ENCODE peak calls at places on chromosomes 4 and X, in ten cellular contexts. E is MM.1S; N is hepatocyte; P is H9; H is upper lobe of right lung; S is ovary; K is CD4-positive, CD25-positive, alpha-beta regulatory T cell; D is breast epithelium; L is PC-3; A is body of pancreas. F is an unnamed sample. For H3K4me1, the result is how much of the 10 kb centered on the place peaks cover.

GRCh38 chr4:168920438-168921081 is 89.5 kb downstream of the CBR4 start:
- DNase-seq in H (no peak), E (no peak), A (no peak), N (no peak), L (no peak), P (no peak), K (no peak), D (no peak), S (no peak), F (peak)

GRCh38 chrX:80876877-80877276 is 67.2 kb upstream of the BRWD3 start:
- DNase-seq in E (peak), S (no peak), N (peak), L (peak), H (no peak), P (no peak), A (no peak), D (no peak), K (peak), F (no peak)

GRCh38 chr4:95129708-95130343 is 372.1 kb downstream of the BMPR1B start:
- DNase-seq in D (no peak), P (no peak), L (peak), N (peak), E (no peak), A (peak), K (no peak), S (no peak), H (no peak), F (no peak)

GRCh38 chrX:154918060-154918483 is 31.9 kb downstream of the F8A1 start:
- DNase-seq in L (peak), K (peak), N (peak), A (peak), E (peak), S (peak), P (peak), H (no peak), D (peak), F (peak)

GRCh38 chr4:99074816-99075215 is 13.8 kb downstream of the ADH5 start:
- DNase-seq in A (no peak), E (no peak), H (peak), P (no peak), S (no peak), L (no peak), N (no peak), K (no peak), D (no peak), F (no peak)

GRCh38 chr4:1234811-1235292 is 14.1 kb downstream of the CTBP1 start:
- DNase-seq in D (no peak), S (peak), E (no peak), A (peak), K (no peak), H (peak), N (no peak), L (no peak), P (no peak), F (no peak)

GRCh38 chr4:96472103-96472867 is 632.4 kb downstream of the PDHA2 start:
- DNase-seq in K (no peak), N (no peak), L (no peak), A (no peak), S (no peak), D (no peak), E (no peak), P (no peak), H (no peak), F (no peak)

GRCh38 chr4:159174645-159175147 is 71.8 kb downstream of the RAPGEF2 start:
- DNase-seq in S (no peak), L (no peak), H (no peak), D (no peak), P (no peak), K (no peak), A (no peak), E (no peak), N (no peak), F (no peak)

GRCh38 chr4:154626793-154627484 is 14.5 kb upstream of the FGG start:
- DNase-seq in K (no peak), L (peak), S (peak), A (peak), D (peak), N (peak), P (peak), H (peak), E (peak), F (peak)

GRCh38 chrX:124388562-124388961 is 42.2 kb downstream of the SH2D1A start:
- DNase-seq in H (peak), A (peak), K (peak), S (peak), L (peak), P (no peak), N (peak), E (peak), D (no peak), F (peak)

GRCh38 chrX:80812176-80812575 is 2.5 kb upstream of the BRWD3 start:
- DNase-seq in E (peak), A (no peak), P (peak), D (no peak), L (peak), K (peak), S (no peak), N (peak), H (no peak), F (no peak)

GRCh38 chr4:123930971-123931370 is 534.4 kb downstream of the SPRY1 start:
- DNase-seq in L (no peak), D (no peak), P (no peak), H (no peak), N (no peak), S (no peak), K (no peak), E (no peak), A (no peak), F (no peak)

GRCh38 chr4:148649669-148650331 is 207.6 kb upstream of the NR3C2 start:
- DNase-seq in L (peak), E (no peak), A (no peak), N (peak), K (no peak), S (no peak), D (no peak), P (no peak), H (no peak), F (no peak)

GRCh38 chr4:56388311-56388710 is 1.0 kb upstream of the AASDH start:
- DNase-seq in P (no peak), A (no peak), K (no peak), E (peak), N (no peak), L (peak), D (no peak), H (no peak), S (no peak), F (no peak)

GRCh38 chr4:71130827-71131603 is 137.6 kb downstream of the DCK start:
- DNase-seq in L (peak), A (no peak), K (no peak), P (no peak), E (no peak), S (no peak), D (no peak), N (no peak), H (no peak), F (no peak)

GRCh38 chrX:152989292-152989658 is 4.6 kb downstream of the PNMA5 start:
- DNase-seq in L (no peak), A (no peak), P (no peak), D (no peak), N (no peak), H (no peak), S (no peak), E (no peak), K (peak), F (no peak)

GRCh38 chr4:166662266-166662843 is 571.9 kb downstream of the SPOCK3 start:
- DNase-seq in L (no peak), P (no peak), N (no peak), K (no peak), D (no peak), A (no peak), S (no peak), H (no peak), E (peak), F (no peak)

GRCh38 chr4:169315530-169316306 is 45.0 kb upstream of the SH3RF1 start:
- DNase-seq in E (no peak), D (no peak), K (no peak), N (peak), S (no peak), H (no peak), A (no peak), L (peak), P (no peak), F (no peak)

GRCh38 chrX:131032646-131033230 is 25.4 kb upstream of the ARHGAP36 start:
- DNase-seq in S (no peak), A (no peak), L (no peak), K (no peak), D (no peak), E (no peak), H (no peak), P (no peak), N (no peak), F (no peak)

GRCh38 chrX:806586-806985 is 176.0 kb downstream of the SHOX start:
- DNase-seq in N (no peak), L (no peak), K (no peak), S (no peak), P (no peak), H (no peak), D (no peak), E (no peak), A (no peak), F (no peak)

GRCh38 chr4:123889376-123889945 is 492.9 kb downstream of the SPRY1 start:
- DNase-seq in L (no peak), N (no peak), E (no peak), K (no peak), D (no peak), P (no peak), S (no peak), A (no peak), H (no peak), F (no peak)

GRCh38 chr4:147683172-147683571 is 791 bp downstream of the PRMT9 start:
- DNase-seq in P (no peak), K (peak), E (peak), H (no peak), S (no peak), A (peak), D (no peak), N (peak), L (peak), F (no peak)

GRCh38 chrX:1521459-1521956 is 15.5 kb downstream of the P2RY8 start:
- DNase-seq in S (no peak), L (no peak), P (peak), N (no peak), D (no peak), K (peak), E (peak), H (peak), A (no peak), F (no peak)

GRCh38 chrX:75421688-75422087 is 101.1 kb downstream of the ZDHHC15 start:
- DNase-seq in K (no peak), S (no peak), D (no peak), P (no peak), E (no peak), H (no peak), N (no peak), L (no peak), A (no peak), F (no peak)

GRCh38 chr4:146179784-146180405 is 4.4 kb downstream of the LSM6 start:
- DNase-seq in S (no peak), E (no peak), H (no peak), A (no peak), P (no peak), D (no peak), L (no peak), N (no peak), K (no peak), F (no peak)

GRCh38 chrX:56564182-56564885 is 907 bp downstream of the UBQLN2 start:
- DNase-seq in L (peak), E (peak), P (no peak), S (peak), K (peak), N (peak), A (no peak), D (no peak), H (peak), F (no peak)

GRCh38 chr4:33924239-33924638 is 2320.1 kb downstream of the ARAP2 start:
- DNase-seq in N (peak), E (no peak), A (no peak), P (peak), D (no peak), H (no peak), S (no peak), L (peak), K (no peak), F (no peak)

GRCh38 chrX:151974336-151975227 is at the start of gene GABRE:
- DNase-seq in H (peak), N (peak), E (peak), P (peak), L (no peak), S (peak), K (no peak), D (no peak), A (peak), F (no peak)

GRCh38 chr4:47704693-47705325 is 133.1 kb downstream of the CORIN start:
- DNase-seq in S (no peak), N (peak), D (no peak), P (peak), A (peak), H (no peak), K (no peak), L (peak), E (peak), F (peak)

GRCh38 chrX:45172890-45173289 is 27.8 kb downstream of the DIPK2B start:
- DNase-seq in D (no peak), L (peak), K (no peak), E (no peak), S (no peak), A (no peak), N (peak), H (no peak), P (no peak), F (no peak)

GRCh38 chr4:145047151-145047550 is 50.8 kb downstream of the ANAPC10 start:
- DNase-seq in L (no peak), E (no peak), K (no peak), D (no peak), N (no peak), A (no peak), H (no peak), P (no peak), S (no peak), F (no peak)

GRCh38 chrX:71586929-71587328 is 8.7 kb downstream of the GCNA start:
- DNase-seq in P (no peak), H (no peak), K (no peak), A (no peak), L (no peak), E (no peak), S (no peak), D (no peak), N (peak), F (no peak)

GRCh38 chr4:145297556-145297955 is 117.2 kb upstream of the OTUD4 start:
- DNase-seq in H (no peak), A (no peak), N (no peak), K (no peak), P (no peak), E (no peak), L (no peak), S (no peak), D (no peak), F (no peak)

GRCh38 chrX:1491851-1492349 is 39.2 kb upstream of the ASMTL start:
- DNase-seq in K (peak), E (peak), H (peak), D (no peak), P (peak), L (peak), S (no peak), A (no peak), N (no peak), F (peak)

GRCh38 chr4:65825121-65825520 is 154.8 kb upstream of the EPHA5 start:
- DNase-seq in K (no peak), L (peak), E (no peak), N (no peak), S (no peak), A (no peak), H (no peak), P (no peak), D (no peak), F (no peak)

GRCh38 chr4:185839770-185840169 is 27.8 kb upstream of the SORBS2 start:
- DNase-seq in L (no peak), K (no peak), A (no peak), S (no peak), N (peak), D (no peak), H (no peak), P (no peak), E (no peak), F (no peak)

GRCh38 chr4:185838104-185838452 is 26.1 kb upstream of the SORBS2 start:
- DNase-seq in A (no peak), L (no peak), K (no peak), E (no peak), D (no peak), H (no peak), S (no peak), P (peak), N (no peak), F (no peak)

GRCh38 chr4:185837415-185838103 is 25.6 kb upstream of the SORBS2 start:
- DNase-seq in L (no peak), A (no peak), S (no peak), P (no peak), H (no peak), K (no peak), N (no peak), E (no peak), D (no peak), F (no peak)

GRCh38 chr4:185839204-185839712 is 27.3 kb upstream of the SORBS2 start:
- DNase-seq in S (peak), L (peak), D (peak), K (no peak), E (no peak), A (peak), N (peak), H (no peak), P (peak), F (peak)

GRCh38 chr4:185838514-185839203 is 26.7 kb upstream of the SORBS2 start:
- DNase-seq in D (no peak), A (no peak), E (no peak), P (no peak), N (no peak), K (no peak), L (no peak), S (no peak), H (no peak), F (no peak)
- H3K4me1 ChIP-seq in D (under half), A (half or more), E (under half), P (under half), N (half or more), K (under half), L (under half), S (under half), H (under half), F (under half)

DNA sequence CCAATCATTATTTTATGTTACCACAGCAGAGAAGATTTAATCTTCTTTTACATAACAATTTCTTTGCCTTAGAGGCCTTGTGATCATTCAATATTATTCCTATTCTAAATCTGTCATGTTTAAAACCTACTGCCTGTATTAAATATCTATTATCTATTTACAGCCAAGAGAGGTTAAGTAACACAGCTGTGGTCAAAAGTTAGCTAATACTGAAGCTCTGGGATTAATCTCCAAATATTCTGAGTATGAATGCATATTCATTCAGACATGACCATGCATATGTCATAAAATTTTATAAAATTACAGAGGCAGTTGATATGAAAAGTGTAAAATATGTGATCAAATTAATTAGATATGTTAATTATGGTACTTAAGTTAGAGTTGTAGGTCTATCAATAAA is 187.9 kb upstream of the MAB21L2 start:
- DNase-seq in S (no peak), H (no peak), D (no peak), N (no peak), K (no peak), A (no peak), L (no peak), P (no peak), E (no peak), F (peak)
- H3K4me1 ChIP-seq in S (under half), H (under half), D (under half), N (under half), K (under half), A (under half), L (under half), P (under half), E (under half), F (under half)

GRCh38 chr4:3389186-3389878 is 52.4 kb upstream of the HGFAC start:
- DNase-seq in K (no peak), A (no peak), E (no peak), L (no peak), H (peak), N (no peak), S (peak), D (no peak), P (no peak), F (no peak)
- H3K4me1 ChIP-seq in K (under half), A (under half), E (under half), L (under half), H (under half), N (under half), S (under half), D (under half), P (under half), F (under half)

GRCh38 chr4:153045111-153045982 is 109.2 kb downstream of the FHDC1 start:
- DNase-seq in E (no peak), P (no peak), N (no peak), S (no peak), L (peak), D (no peak), K (no peak), H (no peak), A (no peak), F (no peak)
- H3K4me1 ChIP-seq in E (under half), P (under half), N (under half), S (under half), L (under half), D (under half), K (under half), H (under half), A (under half), F (under half)

GRCh38 chr4:84952776-84953175 is 13.7 kb downstream of the WDFY3 start:
- DNase-seq in D (no peak), P (no peak), L (no peak), E (no peak), S (no peak), K (no peak), N (no peak), A (no peak), H (no peak), F (no peak)
- H3K4me1 ChIP-seq in D (under half), P (under half), L (under half), E (under half), S (under half), K (under half), N (under half), A (half or more), H (under half), F (under half)

DNA sequence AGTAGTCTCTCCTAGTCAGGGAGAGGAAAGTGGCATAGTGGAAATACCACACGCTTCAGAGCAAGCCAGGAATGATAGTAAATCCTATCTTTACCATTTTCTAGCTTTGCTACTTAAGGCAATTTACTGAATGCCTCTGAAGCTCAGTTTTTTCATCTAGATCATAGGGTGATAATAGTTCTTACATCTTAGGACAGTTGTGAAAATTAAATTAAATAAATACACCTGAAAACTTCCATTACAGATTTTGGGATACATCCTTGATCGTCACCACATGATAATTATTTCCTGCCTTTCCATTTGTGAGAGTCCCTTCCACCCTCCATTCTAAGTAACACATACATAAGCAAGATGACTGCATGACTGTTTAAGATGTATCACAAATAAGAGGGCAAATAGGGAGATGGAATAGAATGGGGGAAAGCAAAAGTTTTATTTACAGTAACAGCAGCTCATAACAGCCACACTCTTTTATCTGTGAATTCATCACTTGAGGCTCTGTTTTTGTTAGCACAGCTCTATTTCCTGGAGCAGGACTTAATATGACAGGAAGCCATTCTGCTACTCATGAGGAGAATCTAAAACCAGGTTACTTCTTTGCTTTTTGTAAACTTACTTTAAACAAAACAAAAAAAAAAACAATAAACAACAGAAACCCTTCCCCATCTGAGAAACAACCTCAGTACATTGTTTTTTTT is 13.4 kb downstream of the P2RY10 start:
- DNase-seq in P (no peak), N (no peak), A (no peak), E (no peak), K (no peak), S (no peak), D (no peak), H (no peak), L (no peak), F (no peak)
- H3K4me1 ChIP-seq in P (under half), N (under half), A (under half), E (under half), K (half or more), S (under half), D (under half), H (under half), L (under half), F (under half)

GRCh38 chr4:10094841-10095240 is 21.8 kb downstream of the WDR1 start:
- DNase-seq in H (no peak), N (no peak), S (no peak), P (no peak), K (no peak), E (no peak), A (no peak), L (no peak), D (no peak), F (no peak)
- H3K4me1 ChIP-seq in H (half or more), N (under half), S (under half), P (under half), K (half or more), E (half or more), A (under half), L (under half), D (under half), F (under half)

F was measured in HAP-1.